ENCODE peak calls at places on chromosomes 12 and 14, in nine cellular contexts. E, M, L, F, C, H, S, B and X are unnamed samples.

GRCh38 chr14:52467515-52468266 is 84.6 kb downstream of the TXNDC16 start:
- ATAC-seq in F (no peak), H (peak; percentile 97), E (no peak), C (no peak), S (no peak), L (no peak), B (no peak), M (peak; percentile 40), X (peak; percentile 95)

GRCh38 chr14:102825307-102826095 is 48.3 kb downstream of the TRAF3 start:
- ATAC-seq in L (no peak), S (no peak), M (no peak), C (no peak), B (peak; percentile 21), H (no peak), E (no peak), F (no peak), X (no peak)

GRCh38 chr12:78970041-78970440 is 105.5 kb downstream of the SYT1 start:
- ATAC-seq in S (no peak), F (no peak), H (no peak), C (no peak), B (no peak), L (no peak), E (no peak), M (no peak), X (no peak)

GRCh38 chr12:117481470-117481869 is 120.0 kb upstream of the NOS1 start:
- ATAC-seq in M (no peak), H (no peak), E (no peak), S (no peak), B (no peak), F (no peak), C (no peak), L (no peak), X (no peak)

GRCh38 chr14:99808133-99808505 is 14.9 kb downstream of the EML1 start:
- ATAC-seq in E (no peak), M (no peak), H (no peak), F (peak; percentile 3), L (no peak), C (no peak), B (no peak), S (no peak), X (no peak)

GRCh38 chr12:80293347-80293746 is 150.7 kb upstream of the PTPRQ start:
- ATAC-seq in C (no peak), F (no peak), E (no peak), B (no peak), H (no peak), M (no peak), L (no peak), S (no peak), X (no peak)

GRCh38 chr12:92029902-92030586 is 115.6 kb downstream of the BTG1 start:
- ATAC-seq in E (no peak), L (no peak), F (no peak), C (peak; percentile 1), M (no peak), S (peak; percentile 1), H (no peak), B (no peak), X (peak; percentile 3)

GRCh38 chr12:109630815-109631214 is 57.2 kb downstream of the MVK start:
- ATAC-seq in H (no peak), L (peak; percentile 25), C (no peak), M (no peak), B (no peak), S (no peak), F (no peak), E (no peak), X (no peak)

GRCh38 chr14:99807413-99808132 is 14.4 kb downstream of the EML1 start:
- ATAC-seq in L (no peak), M (peak; percentile 20), E (no peak), F (peak; percentile 6), C (no peak), H (peak; percentile 49), B (no peak), S (no peak), X (no peak)

GRCh38 chr12:76180401-76181277 is 96.2 kb upstream of the NAP1L1 start:
- ATAC-seq in M (no peak), H (no peak), F (no peak), E (no peak), L (no peak), B (no peak), S (no peak), C (no peak), X (no peak)

GRCh38 chr12:130520784-130521183 is 183.1 kb downstream of the PIWIL1 start:
- ATAC-seq in C (no peak), L (no peak), E (no peak), H (no peak), B (no peak), S (no peak), M (no peak), F (no peak), X (no peak)

GRCh38 chr12:2813573-2814185 is 1.2 kb downstream of the ITFG2 start:
- ATAC-seq in M (peak; percentile 50), F (peak; percentile 52), S (no peak), L (peak; percentile 42), E (peak; percentile 46), H (peak; percentile 36), C (no peak), B (peak; percentile 30), X (peak; percentile 30)

GRCh38 chr12:116455540-116456306 is 103.5 kb upstream of the MAP1LC3B2 start:
- ATAC-seq in M (no peak), L (peak; percentile 82), H (no peak), C (no peak), E (peak; percentile 83), B (peak; percentile 70), F (peak; percentile 93), S (no peak), X (no peak)

GRCh38 chr14:54803396-54803795 is 99.2 kb downstream of the GCH1 start:
- ATAC-seq in L (peak; percentile 42), M (no peak), H (no peak), F (no peak), B (no peak), S (peak; percentile 59), C (no peak), E (no peak), X (peak; percentile 34)

GRCh38 chr14:68408680-68409079 is 384.2 kb downstream of the ZFP36L1 start:
- ATAC-seq in S (peak; percentile 69), B (no peak), F (no peak), M (no peak), H (no peak), C (no peak), L (peak; percentile 44), E (no peak), X (no peak)

GRCh38 chr12:87368259-87368658 is 660.9 kb downstream of the C12orf50 start:
- ATAC-seq in E (no peak), S (no peak), F (no peak), M (no peak), H (no peak), C (no peak), B (no peak), L (no peak), X (no peak)

GRCh38 chr12:3199551-3200031 is 122.4 kb downstream of the TSPAN9 start:
- ATAC-seq in H (peak; percentile 45), E (peak; percentile 64), B (peak; percentile 59), F (peak; percentile 53), L (peak; percentile 32), M (peak; percentile 6), S (no peak), C (no peak), X (no peak)

GRCh38 chr12:120738252-120739030 is 12.8 kb downstream of the ACADS start:
- ATAC-seq in H (no peak), M (no peak), B (no peak), L (no peak), C (no peak), S (no peak), E (no peak), F (no peak), X (no peak)